ENCODE peak calls at places on chromosomes 7 and 10, in nine cellular contexts. L is NCI-H345; J is activated T-cell treated with anti-CD3 and anti-CD28 coated beads for 24 hours; N is stimulated activated CD8-positive, alpha-beta memory T cell treated with anti-CD3 and anti-CD28 coated beads, Interleukin-4, amount 100 ng/mL, for 24 hours; Y is brain microvascular endothelial cell; U is GM20000; F is activated T-helper 1 cell treated with anti-CD3 and anti-CD28 coated beads, Interleukin-12 subunit alpha, Interleukin-12 subunit beta, Interleukin-2, Interleukin-4 antibody, amounts not matched to agents 30 ng/mL and 10 ng/mL and 1 ng/mL, durations not matched to agents 14 hours and 24 hours and 36 hours; M is NCI-H2107; C is fibroblast of lung. V is an unnamed sample.

GRCh38 chr10:16521311-16522016 is at the start of gene C1QL3:
- DNase-seq in L (peak), J (no peak), N (no peak), Y (no peak), U (peak), F (peak), M (no peak), C (peak), V (peak)

GRCh38 chr10:72037266-72037665 is 51.1 kb downstream of the SPOCK2 start:
- DNase-seq in L (no peak), J (no peak), N (no peak), Y (no peak), U (no peak), F (no peak), M (no peak), C (no peak), V (no peak)

GRCh38 chr10:36712695-36713094 is 412.7 kb upstream of the ANKRD30A start:
- DNase-seq in L (no peak), J (no peak), N (no peak), Y (no peak), U (no peak), F (no peak), M (no peak), C (no peak), V (no peak)

GRCh38 chr10:65313406-65313805 is 1612.4 kb upstream of the LRRTM3 start:
- DNase-seq in L (no peak), J (no peak), N (no peak), Y (peak), U (no peak), F (no peak), M (no peak), C (peak), V (no peak)

GRCh38 chr7:1386623-1387220 is 72.5 kb downstream of the MICALL2 start:
- DNase-seq in L (peak), J (no peak), N (no peak), Y (no peak), U (no peak), F (no peak), M (peak), C (no peak), V (no peak)

GRCh38 chr7:77696643-77697534 is 630 bp downstream of the RSBN1L start:
- DNase-seq in L (peak), J (peak), N (peak), Y (peak), U (peak), F (peak), M (peak), C (peak), V (no peak)

GRCh38 chr10:96283351-96283750 is 12.0 kb upstream of the BLNK start:
- DNase-seq in L (no peak), J (no peak), N (no peak), Y (no peak), U (no peak), F (no peak), M (no peak), C (no peak), V (no peak)

GRCh38 chr7:36863901-36864701 is 139.8 kb upstream of the AOAH start:
- DNase-seq in L (no peak), J (no peak), N (peak), Y (no peak), U (no peak), F (no peak), M (no peak), C (no peak), V (no peak)

GRCh38 chr10:132616995-132617780 is 79.6 kb downstream of the INPP5A start:
- DNase-seq in L (no peak), J (no peak), N (no peak), Y (no peak), U (no peak), F (no peak), M (no peak), C (no peak), V (no peak)

GRCh38 chr7:152674860-152675760 is 831 bp downstream of the XRCC2 start:
- DNase-seq in L (peak), J (peak), N (no peak), Y (no peak), U (peak), F (peak), M (peak), C (peak), V (no peak)

GRCh38 chr10:77925410-77925794 is 1.2 kb downstream of the DLG5 start:
- DNase-seq in L (no peak), J (no peak), N (no peak), Y (no peak), U (no peak), F (no peak), M (no peak), C (peak), V (no peak)

GRCh38 chr10:3452234-3452633 is 279.7 kb upstream of the PITRM1 start:
- DNase-seq in L (no peak), J (no peak), N (no peak), Y (peak), U (no peak), F (no peak), M (no peak), C (peak), V (no peak)

GRCh38 chr7:89377219-89377618 is 581.7 kb upstream of the TEX47 start:
- DNase-seq in L (no peak), J (no peak), N (no peak), Y (no peak), U (no peak), F (no peak), M (no peak), C (no peak), V (no peak)

GRCh38 chr7:128937647-128938523 is at the start of gene IRF5:
- DNase-seq in L (peak), J (no peak), N (no peak), Y (no peak), U (peak), F (peak), M (no peak), C (no peak), V (peak)

GRCh38 chr10:28728396-28728795 is 51.1 kb downstream of the BAMBI start:
- DNase-seq in L (no peak), J (no peak), N (no peak), Y (no peak), U (no peak), F (no peak), M (no peak), C (no peak), V (no peak)

GRCh38 chr7:63039882-63040281 is 958.8 kb upstream of the ZNF722 start:
- DNase-seq in L (no peak), J (no peak), N (no peak), Y (no peak), U (no peak), F (no peak), M (no peak), C (no peak), V (no peak)

GRCh38 chr7:54788664-54789063 is 29.7 kb upstream of the SEC61G start:
- DNase-seq in L (peak), J (peak), N (no peak), Y (peak), U (peak), F (no peak), M (peak), C (peak), V (peak)

GRCh38 chr10:73859441-73860049 is 14.8 kb downstream of the CAMK2G start:
- DNase-seq in L (no peak), J (no peak), N (peak), Y (peak), U (no peak), F (peak), M (no peak), C (no peak), V (no peak)

GRCh38 chr7:43211693-43212092 is 99.2 kb downstream of the HECW1 start:
- DNase-seq in L (no peak), J (no peak), N (no peak), Y (no peak), U (no peak), F (no peak), M (no peak), C (no peak), V (no peak)

GRCh38 chr7:87152897-87153641 is 816 bp downstream of the DMTF1 start:
- DNase-seq in L (no peak), J (peak), N (peak), Y (no peak), U (peak), F (peak), M (no peak), C (peak), V (no peak)

GRCh38 chr10:73113543-73113942 is 3.3 kb downstream of the NUDT13 start:
- DNase-seq in L (no peak), J (no peak), N (no peak), Y (no peak), U (no peak), F (no peak), M (no peak), C (peak), V (no peak)

GRCh38 chr10:130767116-130767730 is 544.3 kb downstream of the TCERG1L start:
- DNase-seq in L (no peak), J (no peak), N (no peak), Y (no peak), U (no peak), F (no peak), M (no peak), C (no peak), V (no peak)

GRCh38 chr10:33109384-33109783 is 151.4 kb upstream of the ITGB1 start:
- DNase-seq in L (no peak), J (no peak), N (no peak), Y (no peak), U (no peak), F (no peak), M (no peak), C (no peak), V (no peak)

GRCh38 chr10:51231754-51232153 is 157.5 kb downstream of the PRKG1 start:
- DNase-seq in L (no peak), J (no peak), N (no peak), Y (no peak), U (no peak), F (no peak), M (no peak), C (no peak), V (no peak)